ENCODE peak calls at places on chromosome 4, in nine cellular contexts. One of them, this sample, is unnamed.

GRCh38 chr4:40055379-40055872 is 1.2 kb upstream of the N4BP2 start:
- DNase-seq in skeletal muscle cell: no peak
- DNase-seq in caudate nucleus: no peak
- DNase-seq in posterior vena cava: no peak
- DNase-seq in fibroblast of mammary gland: no peak
- DNase-seq in SK-MEL-5: peak; percentile 33
- DNase-seq in B cell: peak; percentile 55
- DNase-seq in dermis microvascular lymphatic vessel endothelial cell: no peak
- DNase-seq in GM23248: no peak
- DNase-seq in this sample: peak; percentile 73

GRCh38 chr4:114015444-114015899 is 36.0 kb upstream of the ARSJ start:
- DNase-seq in GM23248: peak; percentile 97
- DNase-seq in posterior vena cava: no peak
- DNase-seq in fibroblast of mammary gland: peak; percentile 99
- DNase-seq in caudate nucleus: no peak
- DNase-seq in dermis microvascular lymphatic vessel endothelial cell: peak; percentile 93
- DNase-seq in skeletal muscle cell: peak; percentile 99
- DNase-seq in SK-MEL-5: no peak
- DNase-seq in B cell: no peak
- DNase-seq in this sample: no peak

GRCh38 chr4:54318904-54319303 is 89.8 kb downstream of the PDGFRA start:
- DNase-seq in GM23248: peak; percentile 75
- DNase-seq in fibroblast of mammary gland: peak; percentile 62
- DNase-seq in B cell: no peak
- DNase-seq in caudate nucleus: no peak
- DNase-seq in SK-MEL-5: peak; percentile 41
- DNase-seq in skeletal muscle cell: peak; percentile 4
- DNase-seq in dermis microvascular lymphatic vessel endothelial cell: peak; percentile 10
- DNase-seq in posterior vena cava: no peak
- DNase-seq in this sample: peak; percentile 99

GRCh38 chr4:111268769-111269414 is 646.0 kb upstream of the PITX2 start:
- DNase-seq in SK-MEL-5: no peak
- DNase-seq in posterior vena cava: no peak
- DNase-seq in caudate nucleus: no peak
- DNase-seq in GM23248: peak; percentile 51
- DNase-seq in dermis microvascular lymphatic vessel endothelial cell: no peak
- DNase-seq in skeletal muscle cell: peak; percentile 26
- DNase-seq in B cell: no peak
- DNase-seq in fibroblast of mammary gland: peak; percentile 57
- DNase-seq in this sample: no peak

GRCh38 chr4:159144112-159144694 is 41.3 kb downstream of the RAPGEF2 start:
- DNase-seq in GM23248: no peak
- DNase-seq in dermis microvascular lymphatic vessel endothelial cell: no peak
- DNase-seq in caudate nucleus: no peak
- DNase-seq in SK-MEL-5: no peak
- DNase-seq in B cell: no peak
- DNase-seq in skeletal muscle cell: no peak
- DNase-seq in fibroblast of mammary gland: no peak
- DNase-seq in posterior vena cava: no peak
- DNase-seq in this sample: no peak

GRCh38 chr4:75584067-75584466 is 28.2 kb downstream of the ODAPH start:
- DNase-seq in caudate nucleus: no peak
- DNase-seq in GM23248: no peak
- DNase-seq in fibroblast of mammary gland: no peak
- DNase-seq in B cell: no peak
- DNase-seq in posterior vena cava: no peak
- DNase-seq in dermis microvascular lymphatic vessel endothelial cell: no peak
- DNase-seq in SK-MEL-5: no peak
- DNase-seq in skeletal muscle cell: no peak
- DNase-seq in this sample: no peak

GRCh38 chr4:5051210-5051691 is at the start of gene STK32B:
- DNase-seq in GM23248: peak; percentile 86
- DNase-seq in SK-MEL-5: peak; percentile 66
- DNase-seq in fibroblast of mammary gland: peak; percentile 64
- DNase-seq in skeletal muscle cell: no peak
- DNase-seq in B cell: no peak
- DNase-seq in caudate nucleus: no peak
- DNase-seq in dermis microvascular lymphatic vessel endothelial cell: peak; percentile 36
- DNase-seq in posterior vena cava: peak; percentile 91
- DNase-seq in this sample: peak; percentile 68

GRCh38 chr4:139938414-139938813 is 215.6 kb downstream of the MAML3 start:
- DNase-seq in B cell: no peak
- DNase-seq in SK-MEL-5: no peak
- DNase-seq in caudate nucleus: no peak
- DNase-seq in posterior vena cava: no peak
- DNase-seq in skeletal muscle cell: no peak
- DNase-seq in GM23248: no peak
- DNase-seq in fibroblast of mammary gland: no peak
- DNase-seq in dermis microvascular lymphatic vessel endothelial cell: no peak
- DNase-seq in this sample: no peak

GRCh38 chr4:182194115-182194834 is 48.9 kb upstream of the TENM3 start:
- DNase-seq in fibroblast of mammary gland: no peak
- DNase-seq in dermis microvascular lymphatic vessel endothelial cell: no peak
- DNase-seq in skeletal muscle cell: no peak
- DNase-seq in B cell: no peak
- DNase-seq in GM23248: no peak
- DNase-seq in posterior vena cava: no peak
- DNase-seq in SK-MEL-5: no peak
- DNase-seq in caudate nucleus: no peak
- DNase-seq in this sample: no peak

GRCh38 chr4:39526810-39527295 is 386 bp downstream of the UGDH start:
- DNase-seq in caudate nucleus: no peak
- DNase-seq in posterior vena cava: no peak
- DNase-seq in dermis microvascular lymphatic vessel endothelial cell: no peak
- DNase-seq in skeletal muscle cell: no peak
- DNase-seq in B cell: no peak
- DNase-seq in fibroblast of mammary gland: no peak
- DNase-seq in SK-MEL-5: no peak
- DNase-seq in GM23248: no peak
- DNase-seq in this sample: peak; percentile 43

GRCh38 chr4:48461000-48461399 is 22.1 kb upstream of the SLC10A4 start:
- DNase-seq in fibroblast of mammary gland: no peak
- DNase-seq in dermis microvascular lymphatic vessel endothelial cell: no peak
- DNase-seq in caudate nucleus: no peak
- DNase-seq in GM23248: no peak
- DNase-seq in posterior vena cava: no peak
- DNase-seq in B cell: no peak
- DNase-seq in skeletal muscle cell: no peak
- DNase-seq in SK-MEL-5: no peak
- DNase-seq in this sample: no peak

GRCh38 chr4:25437951-25438350 is 60.9 kb downstream of the ANAPC4 start:
- DNase-seq in dermis microvascular lymphatic vessel endothelial cell: no peak
- DNase-seq in SK-MEL-5: no peak
- DNase-seq in skeletal muscle cell: peak; percentile 18
- DNase-seq in GM23248: no peak
- DNase-seq in fibroblast of mammary gland: no peak
- DNase-seq in B cell: no peak
- DNase-seq in posterior vena cava: no peak
- DNase-seq in caudate nucleus: no peak
- DNase-seq in this sample: no peak

GRCh38 chr4:173171098-173171497 is 2.5 kb downstream of the GALNT7 start:
- DNase-seq in posterior vena cava: no peak
- DNase-seq in SK-MEL-5: peak; percentile 49
- DNase-seq in GM23248: peak; percentile 54
- DNase-seq in skeletal muscle cell: no peak
- DNase-seq in dermis microvascular lymphatic vessel endothelial cell: no peak
- DNase-seq in fibroblast of mammary gland: peak; percentile 53
- DNase-seq in B cell: no peak
- DNase-seq in caudate nucleus: no peak
- DNase-seq in this sample: peak; percentile 79

GRCh38 chr4:112509243-112510190 is 6.5 kb downstream of the NEUROG2 start:
- DNase-seq in dermis microvascular lymphatic vessel endothelial cell: no peak
- DNase-seq in skeletal muscle cell: no peak
- DNase-seq in caudate nucleus: no peak
- DNase-seq in posterior vena cava: no peak
- DNase-seq in SK-MEL-5: no peak
- DNase-seq in B cell: no peak
- DNase-seq in fibroblast of mammary gland: no peak
- DNase-seq in GM23248: peak; percentile 59
- DNase-seq in this sample: no peak

GRCh38 chr4:152935138-152935537 is 985 bp upstream of the FHDC1 start:
- DNase-seq in fibroblast of mammary gland: no peak
- DNase-seq in B cell: no peak
- DNase-seq in posterior vena cava: no peak
- DNase-seq in dermis microvascular lymphatic vessel endothelial cell: no peak
- DNase-seq in skeletal muscle cell: no peak
- DNase-seq in SK-MEL-5: no peak
- DNase-seq in caudate nucleus: no peak
- DNase-seq in GM23248: no peak
- DNase-seq in this sample: no peak

GRCh38 chr4:121950680-121951569 is 935 bp downstream of the TRPC3 start:
- DNase-seq in dermis microvascular lymphatic vessel endothelial cell: no peak
- DNase-seq in caudate nucleus: no peak
- DNase-seq in SK-MEL-5: no peak
- DNase-seq in GM23248: peak; percentile 50
- DNase-seq in skeletal muscle cell: no peak
- DNase-seq in fibroblast of mammary gland: no peak
- DNase-seq in B cell: no peak
- DNase-seq in posterior vena cava: peak; percentile 79
- DNase-seq in this sample: no peak

GRCh38 chr4:153241970-153242847 is 38.0 kb downstream of the TRIM2 start:
- DNase-seq in SK-MEL-5: peak; percentile 1
- DNase-seq in posterior vena cava: no peak
- DNase-seq in skeletal muscle cell: no peak
- DNase-seq in fibroblast of mammary gland: no peak
- DNase-seq in dermis microvascular lymphatic vessel endothelial cell: no peak
- DNase-seq in B cell: no peak
- DNase-seq in GM23248: no peak
- DNase-seq in caudate nucleus: no peak
- DNase-seq in this sample: no peak

GRCh38 chr4:165085946-165086345 is 26.7 kb downstream of the TMEM192 start:
- DNase-seq in fibroblast of mammary gland: no peak
- DNase-seq in GM23248: no peak
- DNase-seq in skeletal muscle cell: no peak
- DNase-seq in dermis microvascular lymphatic vessel endothelial cell: no peak
- DNase-seq in posterior vena cava: no peak
- DNase-seq in SK-MEL-5: no peak
- DNase-seq in caudate nucleus: no peak
- DNase-seq in B cell: no peak
- DNase-seq in this sample: no peak

GRCh38 chr4:2266181-2266580 is 4.3 kb upstream of the MXD4 start:
- DNase-seq in B cell: no peak
- DNase-seq in dermis microvascular lymphatic vessel endothelial cell: no peak
- DNase-seq in SK-MEL-5: no peak
- DNase-seq in posterior vena cava: no peak
- DNase-seq in skeletal muscle cell: no peak
- DNase-seq in fibroblast of mammary gland: no peak
- DNase-seq in caudate nucleus: peak; percentile 19
- DNase-seq in GM23248: peak; percentile 72
- DNase-seq in this sample: no peak

GRCh38 chr4:89586864-89587263 is 250.1 kb downstream of the SNCA start:
- DNase-seq in dermis microvascular lymphatic vessel endothelial cell: no peak
- DNase-seq in caudate nucleus: no peak
- DNase-seq in SK-MEL-5: peak; percentile 51
- DNase-seq in skeletal muscle cell: no peak
- DNase-seq in posterior vena cava: no peak
- DNase-seq in B cell: no peak
- DNase-seq in fibroblast of mammary gland: peak; percentile 51
- DNase-seq in GM23248: peak; percentile 36
- DNase-seq in this sample: peak; percentile 62

GRCh38 chr4:108483077-108483476 is 137.3 kb upstream of the RPL34 start:
- DNase-seq in posterior vena cava: no peak
- DNase-seq in GM23248: no peak
- DNase-seq in B cell: no peak
- DNase-seq in caudate nucleus: no peak
- DNase-seq in dermis microvascular lymphatic vessel endothelial cell: no peak
- DNase-seq in fibroblast of mammary gland: no peak
- DNase-seq in skeletal muscle cell: no peak
- DNase-seq in SK-MEL-5: no peak
- DNase-seq in this sample: no peak

GRCh38 chr4:158131037-158131436 is 41.8 kb downstream of the GASK1B start:
- DNase-seq in skeletal muscle cell: no peak
- DNase-seq in posterior vena cava: no peak
- DNase-seq in SK-MEL-5: no peak
- DNase-seq in GM23248: peak; percentile 76
- DNase-seq in fibroblast of mammary gland: peak; percentile 90
- DNase-seq in dermis microvascular lymphatic vessel endothelial cell: no peak
- DNase-seq in B cell: no peak
- DNase-seq in caudate nucleus: no peak
- DNase-seq in this sample: no peak

GRCh38 chr4:109972786-109973528 is 60.3 kb downstream of the EGF start:
- DNase-seq in posterior vena cava: no peak
- DNase-seq in dermis microvascular lymphatic vessel endothelial cell: no peak
- DNase-seq in fibroblast of mammary gland: no peak
- DNase-seq in caudate nucleus: no peak
- DNase-seq in skeletal muscle cell: no peak
- DNase-seq in SK-MEL-5: no peak
- DNase-seq in B cell: no peak
- DNase-seq in GM23248: no peak
- DNase-seq in this sample: no peak

GRCh38 chr4:119646347-119647071 is 17.9 kb upstream of the PDE5A start:
- DNase-seq in SK-MEL-5: no peak
- DNase-seq in B cell: no peak
- DNase-seq in dermis microvascular lymphatic vessel endothelial cell: no peak
- DNase-seq in posterior vena cava: no peak
- DNase-seq in caudate nucleus: no peak
- DNase-seq in skeletal muscle cell: peak; percentile 80
- DNase-seq in fibroblast of mammary gland: peak; percentile 78
- DNase-seq in GM23248: peak; percentile 35
- DNase-seq in this sample: no peak

GRCh38 chr4:31516520-31516919 is 796.4 kb downstream of the PCDH7 start:
- DNase-seq in posterior vena cava: no peak
- DNase-seq in dermis microvascular lymphatic vessel endothelial cell: no peak
- DNase-seq in GM23248: no peak
- DNase-seq in SK-MEL-5: peak; percentile 33
- DNase-seq in skeletal muscle cell: no peak
- DNase-seq in B cell: no peak
- DNase-seq in caudate nucleus: no peak
- DNase-seq in fibroblast of mammary gland: no peak
- DNase-seq in this sample: no peak

GRCh38 chr4:88812976-88813375 is 115.3 kb upstream of the NAP1L5 start:
- DNase-seq in SK-MEL-5: no peak
- DNase-seq in B cell: no peak
- DNase-seq in fibroblast of mammary gland: no peak
- DNase-seq in dermis microvascular lymphatic vessel endothelial cell: no peak
- DNase-seq in caudate nucleus: no peak
- DNase-seq in posterior vena cava: no peak
- DNase-seq in skeletal muscle cell: no peak
- DNase-seq in GM23248: no peak
- DNase-seq in this sample: no peak

GRCh38 chr4:6526171-6526570 is 48.8 kb upstream of the MAN2B2 start:
- DNase-seq in posterior vena cava: peak; percentile 20
- DNase-seq in B cell: no peak
- DNase-seq in caudate nucleus: no peak
- DNase-seq in SK-MEL-5: no peak
- DNase-seq in skeletal muscle cell: no peak
- DNase-seq in dermis microvascular lymphatic vessel endothelial cell: no peak
- DNase-seq in fibroblast of mammary gland: no peak
- DNase-seq in GM23248: no peak
- DNase-seq in this sample: no peak

This sample was measured in Kasumi-1.